ENCODE peak calls at places on chromosomes 11 and 22, in five cellular contexts. I, R, G, Y and D are unnamed samples. For H3K9me3, the result is how much of the 10 kb centered on the place peaks cover.

GRCh38 chr11:74138572-74138971 is 32.2 kb downstream of the C2CD3 start:
- DNase-seq in G (peak), Y (peak), R (no peak), I (peak), D (no peak)

GRCh38 chr11:24132471-24132870 is 364.4 kb upstream of the LUZP2 start:
- DNase-seq in G (no peak), I (no peak), R (no peak), Y (no peak), D (no peak)

GRCh38 chr11:78161937-78162336 is 22.5 kb upstream of the ALG8 start:
- DNase-seq in G (no peak), Y (no peak), R (peak), I (no peak), D (no peak)

GRCh38 chr11:101620026-101620425 is 36.2 kb upstream of the TRPC6 start:
- DNase-seq in I (no peak), Y (no peak), R (no peak), G (no peak), D (no peak)

GRCh38 chr22:45318558-45319318 is 9.0 kb downstream of the FAM118A start:
- DNase-seq in I (no peak), G (peak), Y (no peak), R (no peak), D (no peak)

GRCh38 chr22:38309614-38310517 is 7.4 kb downstream of the CSNK1E start:
- DNase-seq in I (no peak), G (peak), Y (peak), R (peak), D (no peak)

GRCh38 chr11:42524534-42525227 is 787.1 kb upstream of the API5 start:
- DNase-seq in R (peak), Y (no peak), I (no peak), G (peak), D (peak)

GRCh38 chr22:24494535-24495364 is at the start of gene UPB1:
- DNase-seq in R (no peak), Y (no peak), G (no peak), I (no peak), D (no peak)

GRCh38 chr11:109405671-109406070 is 16.3 kb upstream of the C11orf87 start:
- DNase-seq in R (no peak), G (peak), I (no peak), Y (no peak), D (no peak)

GRCh38 chr11:2578006-2578933 is 121.5 kb downstream of the KCNQ1OT1 start:
- DNase-seq in Y (no peak), I (no peak), R (peak), G (no peak), D (no peak)

GRCh38 chr11:19698493-19699292 is 13.9 kb upstream of the NAV2 start:
- DNase-seq in I (no peak), G (peak), Y (peak), R (no peak), D (peak)

GRCh38 chr11:78318733-78319132 is 98.9 kb downstream of the GAB2 start:
- DNase-seq in I (no peak), R (no peak), G (no peak), Y (no peak), D (no peak)

GRCh38 chr22:30221121-30221992 is 25.2 kb downstream of the LIF start:
- DNase-seq in Y (no peak), G (no peak), R (no peak), I (no peak), D (no peak)

GRCh38 chr11:3087373-3087772 is 30.1 kb upstream of the CARS1 start:
- DNase-seq in I (no peak), Y (no peak), G (no peak), R (no peak), D (no peak)

GRCh38 chr22:35549338-35549737 is 8.7 kb downstream of the RASD2 start:
- DNase-seq in R (no peak), I (no peak), Y (no peak), G (no peak), D (no peak)

GRCh38 chr22:46845281-46846153 is 83.1 kb downstream of the TBC1D22A start:
- DNase-seq in Y (no peak), R (no peak), G (peak), I (no peak), D (no peak)

GRCh38 chr11:12731841-12732336 is 57.7 kb downstream of the TEAD1 start:
- DNase-seq in I (peak), G (no peak), Y (no peak), R (no peak), D (no peak)

GRCh38 chr22:46031561-46031960 is 54.6 kb upstream of the WNT7B start:
- DNase-seq in R (no peak), Y (no peak), G (no peak), I (no peak), D (no peak)

GRCh38 chr11:8271106-8271886 is 7.6 kb upstream of the LMO1 start:
- DNase-seq in R (no peak), I (no peak), Y (peak), G (no peak), D (no peak)

GRCh38 chr22:45212306-45212709 is 28.4 kb downstream of the KIAA0930 start:
- DNase-seq in G (peak), Y (peak), R (peak), I (no peak), D (peak)

GRCh38 chr11:123920943-123921342 is 18.5 kb upstream of the OR4D5 start:
- DNase-seq in I (no peak), Y (no peak), G (no peak), R (no peak), D (no peak)

GRCh38 chr11:61735391-61735790 is 17.0 kb upstream of the MYRF start:
- DNase-seq in R (no peak), Y (no peak), G (no peak), I (no peak), D (no peak)

GRCh38 chr11:28343304-28344233 is 235.4 kb downstream of the METTL15 start:
- DNase-seq in R (no peak), I (peak), Y (no peak), G (peak), D (no peak)

GRCh38 chr11:61917357-61918109 is at the start of gene RAB3IL1:
- DNase-seq in R (peak), Y (peak), G (peak), I (no peak), D (no peak)

GRCh38 chr11:62705401-62705800 is 1.8 kb downstream of the BSCL2 start:
- DNase-seq in G (no peak), I (no peak), R (no peak), Y (no peak), D (no peak)

GRCh38 chr22:28547132-28547842 is 132.4 kb downstream of the TTC28 start:
- DNase-seq in R (no peak), I (no peak), G (peak), Y (no peak), D (no peak)

GRCh38 chr11:196786-197731 is 4.2 kb downstream of the SCGB1C1 start:
- DNase-seq in Y (no peak), G (no peak), R (no peak), I (no peak), D (no peak)

GRCh38 chr11:81092517-81092916 is 1641.1 kb downstream of the FAM181B start:
- DNase-seq in I (no peak), Y (no peak), G (no peak), R (no peak), D (no peak)

GRCh38 chr22:35997438-35997837 is 31.2 kb downstream of the RBFOX2 start:
- DNase-seq in G (peak), R (no peak), I (no peak), Y (no peak), D (no peak)

GRCh38 chr11:17596310-17596669 is 49.2 kb downstream of the OTOG start:
- DNase-seq in I (no peak), G (no peak), Y (no peak), R (no peak), D (peak)

DNA sequence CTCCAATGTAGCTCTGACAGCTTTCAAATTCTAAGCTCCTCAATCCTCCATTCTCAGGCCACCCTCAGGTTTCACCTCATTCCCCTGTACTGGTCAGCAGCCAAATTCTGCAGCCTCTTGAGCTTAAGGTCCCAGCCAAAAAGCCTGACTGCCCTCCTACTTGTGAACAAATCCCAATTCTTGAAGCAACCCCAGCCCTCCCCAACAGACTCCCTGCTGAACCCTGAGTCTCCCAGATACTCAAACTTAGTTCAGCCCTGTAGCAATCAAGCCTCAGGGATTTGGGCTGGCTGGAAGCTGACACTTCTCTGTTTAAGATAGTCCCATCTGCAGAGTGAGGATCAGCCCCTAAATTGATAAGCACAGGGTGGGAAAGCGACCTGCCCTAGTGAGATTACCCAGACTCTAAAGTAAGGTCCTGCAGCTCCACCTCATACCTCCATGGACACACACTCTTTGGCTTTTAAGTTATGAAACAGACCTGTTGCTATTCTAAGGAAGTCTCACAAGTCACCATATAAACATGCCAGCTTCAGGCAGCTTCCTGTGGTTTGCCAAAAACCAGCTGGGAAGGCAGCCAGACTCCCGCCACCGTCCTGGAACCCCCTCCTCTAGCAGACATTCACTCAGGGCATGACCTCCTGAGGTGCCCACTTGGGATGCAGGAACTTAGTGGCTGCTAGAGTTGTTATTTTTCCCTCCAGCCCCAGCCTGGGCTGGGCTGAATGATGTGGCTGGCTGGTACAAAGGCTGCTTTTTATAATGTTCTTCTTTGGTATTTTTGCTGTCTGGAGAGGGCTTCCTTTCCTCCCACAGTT is 82.5 kb upstream of the PICALM start:
- DNase-seq in I (no peak), Y (no peak), R (peak), G (peak), D (peak)
- H3K4me3 ChIP-seq in I (no peak), Y (no peak), R (no peak), G (no peak), D (no peak)

GRCh38 chr11:89203814-89204213 is 26.1 kb downstream of the TYR start:
- DNase-seq in Y (no peak), G (no peak), I (no peak), R (no peak), D (no peak)

GRCh38 chr11:89205378-89205777 is 27.7 kb downstream of the TYR start:
- DNase-seq in G (no peak), Y (no peak), I (peak), R (no peak), D (no peak)

GRCh38 chr11:89201138-89201537 is 23.5 kb downstream of the TYR start:
- DNase-seq in R (no peak), I (no peak), Y (no peak), G (no peak), D (no peak)
- TF ChIP-seq CTCF in R (no peak), I (no peak), Y (no peak), G (no peak), D (no peak)

GRCh38 chr11:114623720-114624119 is 28.1 kb upstream of the NXPE4 start:
- DNase-seq in Y (no peak), G (no peak), R (no peak), I (no peak), D (no peak)
- H3K9me3 ChIP-seq in Y (under half), G (under half), R (under half), I (under half), D (under half)

DNA sequence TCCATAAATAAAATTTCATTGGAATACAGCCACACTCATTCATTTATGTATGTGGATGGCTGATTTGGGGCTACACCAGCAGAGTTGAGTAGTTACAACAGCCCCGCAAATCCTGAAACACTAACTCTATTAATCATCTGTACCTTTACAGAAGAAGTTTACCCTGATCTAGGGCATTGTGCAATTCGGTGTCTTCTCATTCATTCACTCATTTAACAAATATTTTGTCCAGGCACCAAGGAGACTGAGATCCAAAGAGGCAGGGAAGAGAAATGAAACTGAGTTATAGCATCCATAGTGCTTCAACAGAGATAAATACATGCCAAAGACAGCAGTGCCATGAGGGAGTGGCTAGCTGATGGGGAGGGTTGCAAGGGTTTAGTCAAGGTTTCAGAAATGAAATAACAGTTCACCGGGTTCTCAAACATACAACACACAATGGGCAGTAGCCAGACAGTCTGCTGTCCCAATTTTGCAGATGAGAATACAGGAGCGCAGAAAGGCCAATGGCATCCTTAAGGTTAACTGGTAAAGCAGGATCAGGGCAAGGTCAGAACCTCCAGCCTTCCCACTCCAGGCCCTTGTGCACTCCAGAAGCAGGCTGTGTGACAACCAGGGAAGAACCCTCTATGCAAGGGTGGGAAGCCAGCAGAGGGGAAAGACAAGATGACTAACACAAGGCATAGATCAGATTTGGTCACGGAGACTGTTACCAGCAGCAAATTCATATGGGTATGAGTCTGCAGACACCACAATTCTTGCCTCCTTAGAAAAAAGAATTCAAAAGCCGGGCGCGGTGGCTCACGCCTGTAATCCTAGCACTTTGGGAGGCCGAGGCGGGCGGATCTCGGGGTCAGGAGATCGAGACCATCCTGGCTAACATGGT is 40.0 kb upstream of the MTNR1B start:
- DNase-seq in I (no peak), R (no peak), Y (no peak), G (no peak), D (no peak)
- H3K4me3 ChIP-seq in I (no peak), R (no peak), Y (no peak), G (no peak), D (no peak)

DNA sequence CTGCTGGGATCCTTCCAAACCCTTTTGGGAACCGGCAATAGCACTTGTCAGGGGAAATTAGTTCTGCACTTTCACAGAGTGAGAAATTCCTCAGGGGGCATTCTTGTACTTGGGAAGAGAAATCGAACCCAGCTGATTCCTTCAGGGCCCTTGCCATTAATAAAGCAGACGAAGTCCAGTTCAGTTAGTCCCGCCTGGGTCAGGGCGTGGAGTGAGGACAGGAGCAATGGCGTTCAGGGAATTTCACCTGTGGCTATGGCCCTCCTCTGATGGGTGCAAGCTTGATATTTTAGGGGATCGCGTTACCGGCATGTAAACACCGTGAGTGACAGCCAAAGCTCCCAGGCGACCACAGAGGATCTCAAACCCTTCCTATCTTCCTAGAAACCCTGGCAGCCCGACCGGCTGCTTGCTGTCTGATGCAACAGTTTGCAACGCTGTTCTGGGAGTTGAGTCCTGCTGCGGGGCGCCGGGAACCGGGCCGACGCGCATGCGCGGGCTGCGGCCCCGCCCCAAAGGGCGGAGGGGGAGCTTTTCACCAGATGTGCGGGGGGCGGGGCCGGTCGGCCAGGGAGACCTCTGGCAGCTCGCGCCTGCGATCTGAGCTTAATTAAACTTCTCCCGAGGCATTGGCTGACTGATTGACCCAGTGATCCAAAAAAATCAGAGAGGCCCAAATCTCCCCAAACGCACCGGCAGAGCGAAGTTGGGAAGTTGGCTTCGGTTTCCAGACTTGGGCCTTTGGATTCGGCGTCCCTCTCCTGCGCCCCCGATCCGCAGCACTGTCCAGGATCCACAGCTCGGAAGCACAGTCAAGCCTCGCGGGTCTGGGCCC is 34.3 kb upstream of the CREB3L1 start:
- DNase-seq in I (peak), R (peak), Y (peak), G (peak), D (peak)
- TF ChIP-seq CTCF in I (no peak), R (no peak), Y (no peak), G (no peak), D (no peak)

DNA sequence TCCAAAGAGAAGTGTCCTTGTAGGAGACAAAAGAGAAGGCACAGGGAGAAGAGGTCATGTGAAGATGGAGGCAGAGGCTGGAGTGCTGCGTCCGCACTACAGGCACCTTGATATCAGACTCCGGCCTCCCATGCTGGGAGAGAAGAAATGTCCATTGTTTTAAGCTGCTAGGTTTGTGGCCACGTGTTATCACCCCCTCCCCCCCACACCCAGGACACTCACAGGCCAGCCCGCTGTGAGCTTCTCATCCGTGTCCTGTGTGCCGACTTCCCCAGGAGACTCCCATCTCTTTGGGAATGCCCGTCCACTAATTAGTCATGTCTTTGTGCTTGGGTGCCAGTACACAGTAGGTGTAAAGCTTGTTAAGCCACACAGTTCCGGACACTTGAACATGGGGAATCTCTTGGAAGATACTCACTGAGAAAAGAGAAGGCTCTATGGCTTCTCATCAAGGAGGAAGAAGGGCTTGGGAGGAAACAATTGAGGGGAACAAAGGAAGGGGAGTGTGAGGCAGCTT is 1234.7 kb downstream of the TBC1D22A start:
- DNase-seq in I (no peak), Y (no peak), G (no peak), R (no peak), D (no peak)
- H3K9me3 ChIP-seq in I (under half), Y (under half), G (under half), R (under half), D (under half)

GRCh38 chr22:49373289-49373666 is 454.4 kb downstream of the BRD1 start:
- DNase-seq in G (no peak), Y (no peak), I (no peak), R (no peak), D (peak)

GRCh38 chr22:49372111-49372529 is 455.6 kb downstream of the BRD1 start:
- DNase-seq in G (no peak), I (no peak), Y (no peak), R (no peak), D (no peak)

GRCh38 chr22:49373801-49374226 is 453.9 kb downstream of the BRD1 start:
- DNase-seq in Y (no peak), R (no peak), I (no peak), G (no peak), D (peak)

GRCh38 chr22:49371325-49372110 is 456.2 kb downstream of the BRD1 start:
- DNase-seq in Y (no peak), I (no peak), R (no peak), G (no peak), D (peak)

GRCh38 chr22:49372530-49373288 is 455.0 kb downstream of the BRD1 start:
- DNase-seq in G (no peak), R (no peak), Y (no peak), I (peak), D (peak)
- H3K4me3 ChIP-seq in G (no peak), R (no peak), Y (no peak), I (peak), D (no peak)